ENCODE peak calls at places on chromosomes 13 and 19, in five cellular contexts. One of them, this sample, is unnamed.

GRCh38 chr19:12952488-12953455 is 4.3 kb downstream of the GADD45GIP1 start:
- DNase-seq in fibroblast of villous mesenchyme: peak; percentile 35
- DNase-seq in tibial nerve: no peak
- DNase-seq in colonic mucosa: no peak
- DNase-seq in astrocyte of the spinal cord: peak; percentile 88
- DNase-seq in this sample: peak; percentile 92

GRCh38 chr19:18831524-18832330 is at the start of gene UPF1:
- DNase-seq in fibroblast of villous mesenchyme: peak; percentile 92
- DNase-seq in tibial nerve: peak; percentile 76
- DNase-seq in colonic mucosa: peak; percentile 97
- DNase-seq in astrocyte of the spinal cord: peak; percentile 87
- DNase-seq in this sample: peak; percentile 93

GRCh38 chr19:20162821-20163220 is 4.2 kb upstream of the ZNF486 start:
- DNase-seq in fibroblast of villous mesenchyme: no peak
- DNase-seq in tibial nerve: no peak
- DNase-seq in colonic mucosa: no peak
- DNase-seq in astrocyte of the spinal cord: no peak
- DNase-seq in this sample: no peak

GRCh38 chr19:16447015-16447384 is 24.8 kb downstream of the EPS15L1 start:
- DNase-seq in fibroblast of villous mesenchyme: peak; percentile 98
- DNase-seq in tibial nerve: peak; percentile 85
- DNase-seq in colonic mucosa: peak; percentile 56
- DNase-seq in astrocyte of the spinal cord: peak; percentile 82
- DNase-seq in this sample: peak; percentile 86

GRCh38 chr19:43596842-43597461 is 557 bp downstream of the ZNF576 start:
- DNase-seq in fibroblast of villous mesenchyme: no peak
- DNase-seq in tibial nerve: no peak
- DNase-seq in colonic mucosa: no peak
- DNase-seq in astrocyte of the spinal cord: no peak
- DNase-seq in this sample: no peak

GRCh38 chr19:45404557-45405434 is at the start of gene PPP1R13L:
- DNase-seq in fibroblast of villous mesenchyme: peak; percentile 64
- DNase-seq in tibial nerve: no peak
- DNase-seq in colonic mucosa: peak; percentile 92
- DNase-seq in astrocyte of the spinal cord: peak; percentile 87
- DNase-seq in this sample: peak; percentile 80

GRCh38 chr19:40629346-40629745 is 28.2 kb downstream of the LTBP4 start:
- DNase-seq in fibroblast of villous mesenchyme: no peak
- DNase-seq in tibial nerve: no peak
- DNase-seq in colonic mucosa: no peak
- DNase-seq in astrocyte of the spinal cord: no peak
- DNase-seq in this sample: no peak

GRCh38 chr13:110368408-110368807 is 61.3 kb downstream of the COL4A2 start:
- DNase-seq in fibroblast of villous mesenchyme: peak; percentile 78
- DNase-seq in tibial nerve: no peak
- DNase-seq in colonic mucosa: no peak
- DNase-seq in astrocyte of the spinal cord: no peak
- DNase-seq in this sample: no peak

GRCh38 chr19:42466521-42467436 is 24.0 kb upstream of the CXCL17 start:
- DNase-seq in fibroblast of villous mesenchyme: peak; percentile 42
- DNase-seq in tibial nerve: no peak
- DNase-seq in colonic mucosa: no peak
- DNase-seq in astrocyte of the spinal cord: peak; percentile 13
- DNase-seq in this sample: peak; percentile 34

GRCh38 chr13:39612023-39612637 is 9.1 kb upstream of the LHFPL6 start:
- DNase-seq in fibroblast of villous mesenchyme: peak; percentile 84
- DNase-seq in tibial nerve: peak; percentile 99
- DNase-seq in colonic mucosa: peak; percentile 77
- DNase-seq in astrocyte of the spinal cord: peak; percentile 78
- DNase-seq in this sample: peak; percentile 86

GRCh38 chr13:114152831-114153371 is 20.5 kb upstream of the RASA3 start:
- DNase-seq in fibroblast of villous mesenchyme: no peak
- DNase-seq in tibial nerve: no peak
- DNase-seq in colonic mucosa: no peak
- DNase-seq in astrocyte of the spinal cord: no peak
- DNase-seq in this sample: no peak

GRCh38 chr13:74575729-74576125 is 441.5 kb upstream of the KLF12 start:
- DNase-seq in fibroblast of villous mesenchyme: peak; percentile 18
- DNase-seq in tibial nerve: peak; percentile 36
- DNase-seq in colonic mucosa: peak; percentile 34
- DNase-seq in astrocyte of the spinal cord: peak; percentile 70
- DNase-seq in this sample: peak; percentile 50

GRCh38 chr19:51065221-51065960 is 499 bp upstream of the KLK13 start:
- DNase-seq in fibroblast of villous mesenchyme: no peak
- DNase-seq in tibial nerve: no peak
- DNase-seq in colonic mucosa: no peak
- DNase-seq in astrocyte of the spinal cord: no peak
- DNase-seq in this sample: no peak

GRCh38 chr19:43692364-43692763 is 22.4 kb upstream of the PLAUR start:
- DNase-seq in fibroblast of villous mesenchyme: no peak
- DNase-seq in tibial nerve: no peak
- DNase-seq in colonic mucosa: no peak
- DNase-seq in astrocyte of the spinal cord: no peak
- DNase-seq in this sample: no peak

GRCh38 chr13:42612021-42612765 is 38.2 kb downstream of the TNFSF11 start:
- DNase-seq in fibroblast of villous mesenchyme: no peak
- DNase-seq in tibial nerve: no peak
- DNase-seq in colonic mucosa: no peak
- DNase-seq in astrocyte of the spinal cord: peak; percentile 54
- DNase-seq in this sample: peak; percentile 19

GRCh38 chr19:31289381-31289880 is 59.8 kb downstream of the TSHZ3 start:
- DNase-seq in fibroblast of villous mesenchyme: no peak
- DNase-seq in tibial nerve: no peak
- DNase-seq in colonic mucosa: no peak
- DNase-seq in astrocyte of the spinal cord: no peak
- DNase-seq in this sample: no peak

GRCh38 chr13:77415253-77416127 is 88.6 kb upstream of the MYCBP2 start:
- DNase-seq in fibroblast of villous mesenchyme: no peak
- DNase-seq in tibial nerve: no peak
- DNase-seq in colonic mucosa: no peak
- DNase-seq in astrocyte of the spinal cord: no peak
- DNase-seq in this sample: no peak

GRCh38 chr19:14528419-14529253 is 758 bp upstream of the TECR start:
- DNase-seq in fibroblast of villous mesenchyme: peak; percentile 42
- DNase-seq in tibial nerve: no peak
- DNase-seq in colonic mucosa: no peak
- DNase-seq in astrocyte of the spinal cord: no peak
- DNase-seq in this sample: no peak

GRCh38 chr19:47256688-47257410 is 524 bp downstream of the CCDC9 start:
- DNase-seq in fibroblast of villous mesenchyme: peak; percentile 100
- DNase-seq in tibial nerve: peak; percentile 100
- DNase-seq in colonic mucosa: peak; percentile 100
- DNase-seq in astrocyte of the spinal cord: peak; percentile 99
- DNase-seq in this sample: peak; percentile 100

GRCh38 chr19:45213031-45213430 is 32.2 kb downstream of the EXOC3L2 start:
- DNase-seq in fibroblast of villous mesenchyme: no peak
- DNase-seq in tibial nerve: no peak
- DNase-seq in colonic mucosa: no peak
- DNase-seq in astrocyte of the spinal cord: no peak
- DNase-seq in this sample: no peak

GRCh38 chr19:51357952-51358351 is 8.2 kb downstream of the ETFB start:
- DNase-seq in fibroblast of villous mesenchyme: no peak
- DNase-seq in tibial nerve: no peak
- DNase-seq in colonic mucosa: no peak
- DNase-seq in astrocyte of the spinal cord: no peak
- DNase-seq in this sample: no peak

GRCh38 chr13:20274466-20274865 is 42.3 kb upstream of the GJB6 start:
- DNase-seq in fibroblast of villous mesenchyme: no peak
- DNase-seq in tibial nerve: no peak
- DNase-seq in colonic mucosa: no peak
- DNase-seq in astrocyte of the spinal cord: no peak
- DNase-seq in this sample: no peak

GRCh38 chr13:71864981-71865857 is 1.8 kb downstream of the DACH1 start:
- DNase-seq in fibroblast of villous mesenchyme: peak; percentile 11
- DNase-seq in tibial nerve: no peak
- DNase-seq in colonic mucosa: peak; percentile 51
- DNase-seq in astrocyte of the spinal cord: peak; percentile 38
- DNase-seq in this sample: no peak

GRCh38 chr13:104597554-104598240 is 1531.5 kb upstream of the SLC10A2 start:
- DNase-seq in fibroblast of villous mesenchyme: no peak
- DNase-seq in tibial nerve: no peak
- DNase-seq in colonic mucosa: no peak
- DNase-seq in astrocyte of the spinal cord: no peak
- DNase-seq in this sample: no peak

GRCh38 chr13:62040806-62041205 is 625.2 kb upstream of the PCDH20 start:
- DNase-seq in fibroblast of villous mesenchyme: no peak
- DNase-seq in tibial nerve: no peak
- DNase-seq in colonic mucosa: no peak
- DNase-seq in astrocyte of the spinal cord: no peak
- DNase-seq in this sample: no peak

GRCh38 chr13:39273953-39274352 is 235.7 kb downstream of the NHLRC3 start:
- DNase-seq in fibroblast of villous mesenchyme: peak; percentile 11
- DNase-seq in tibial nerve: no peak
- DNase-seq in colonic mucosa: peak; percentile 27
- DNase-seq in astrocyte of the spinal cord: peak; percentile 13
- DNase-seq in this sample: peak; percentile 41

GRCh38 chr13:93060144-93060543 is 166.5 kb upstream of the GPC6 start:
- DNase-seq in fibroblast of villous mesenchyme: no peak
- DNase-seq in tibial nerve: no peak
- DNase-seq in colonic mucosa: no peak
- DNase-seq in astrocyte of the spinal cord: no peak
- DNase-seq in this sample: no peak

GRCh38 chr19:40242480-40242879 is 16.0 kb upstream of the CCNP start:
- DNase-seq in fibroblast of villous mesenchyme: no peak
- DNase-seq in tibial nerve: no peak
- DNase-seq in colonic mucosa: no peak
- DNase-seq in astrocyte of the spinal cord: no peak
- DNase-seq in this sample: no peak

GRCh38 chr13:100581504-100581903 is 7.1 kb downstream of the GGACT start:
- DNase-seq in fibroblast of villous mesenchyme: no peak
- DNase-seq in tibial nerve: no peak
- DNase-seq in colonic mucosa: no peak
- DNase-seq in astrocyte of the spinal cord: no peak
- DNase-seq in this sample: no peak

GRCh38 chr13:106919093-106919492 is 351.2 kb upstream of the ARGLU1 start:
- DNase-seq in fibroblast of villous mesenchyme: no peak
- DNase-seq in tibial nerve: no peak
- DNase-seq in colonic mucosa: no peak
- DNase-seq in astrocyte of the spinal cord: peak; percentile 22
- DNase-seq in this sample: peak; percentile 7

GRCh38 chr13:19171563-19171962 is 10.1 kb downstream of the TUBA3C start:
- DNase-seq in fibroblast of villous mesenchyme: no peak
- DNase-seq in tibial nerve: no peak
- DNase-seq in colonic mucosa: no peak
- DNase-seq in astrocyte of the spinal cord: no peak
- DNase-seq in this sample: no peak

GRCh38 chr13:26423634-26424033 is 133.8 kb upstream of the WASF3 start:
- DNase-seq in fibroblast of villous mesenchyme: peak; percentile 51
- DNase-seq in tibial nerve: no peak
- DNase-seq in colonic mucosa: no peak
- DNase-seq in astrocyte of the spinal cord: no peak
- DNase-seq in this sample: peak; percentile 18

GRCh38 chr19:34328982-34329381 is 36.0 kb upstream of the GPI start:
- DNase-seq in fibroblast of villous mesenchyme: no peak
- DNase-seq in tibial nerve: no peak
- DNase-seq in colonic mucosa: no peak
- DNase-seq in astrocyte of the spinal cord: no peak
- DNase-seq in this sample: no peak

GRCh38 chr13:41696163-41697003 is 239.0 kb downstream of the RGCC start:
- DNase-seq in fibroblast of villous mesenchyme: peak; percentile 85
- DNase-seq in tibial nerve: no peak
- DNase-seq in colonic mucosa: no peak
- DNase-seq in astrocyte of the spinal cord: peak; percentile 91
- DNase-seq in this sample: peak; percentile 89

DNA sequence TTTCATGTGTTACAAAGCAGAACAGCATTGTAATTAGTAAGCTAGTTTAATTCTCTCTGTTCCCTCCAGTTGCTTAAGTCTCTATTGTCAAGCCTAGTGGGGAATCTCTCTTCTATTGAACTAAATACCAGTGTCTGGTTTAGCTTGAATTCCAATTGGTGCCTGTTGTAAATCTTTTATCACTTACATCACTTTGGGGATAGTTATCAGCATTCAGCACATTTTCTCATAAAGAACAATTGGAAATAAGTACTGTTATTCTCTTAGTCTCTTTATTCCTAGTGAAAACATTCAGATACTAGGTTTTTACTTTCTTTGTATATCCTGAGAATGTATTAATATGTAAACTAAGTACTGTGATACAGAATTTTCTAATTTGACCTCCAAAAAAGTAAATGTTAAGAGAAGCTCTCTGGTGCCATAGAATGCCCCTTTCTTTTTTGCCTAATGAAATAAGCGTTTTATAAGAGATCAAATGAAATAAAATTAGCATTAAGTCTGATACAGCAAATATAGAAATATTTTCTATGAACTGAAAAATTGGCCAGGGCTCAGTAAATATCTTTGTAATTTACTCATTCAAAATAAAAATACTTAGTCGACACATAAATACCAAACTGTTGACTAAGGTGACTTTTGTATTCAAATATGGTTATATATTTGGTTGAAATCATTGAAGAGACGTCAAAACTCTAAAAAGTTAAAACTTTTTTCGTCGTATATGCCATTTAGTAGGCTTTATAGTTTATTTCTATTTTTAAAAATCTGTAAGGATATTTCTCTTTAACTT is 25.4 kb downstream of the IPO5 start:
- DNase-seq in fibroblast of villous mesenchyme: no peak
- DNase-seq in tibial nerve: no peak
- DNase-seq in colonic mucosa: no peak
- DNase-seq in astrocyte of the spinal cord: peak; percentile 31
- DNase-seq in this sample: peak; percentile 69
- H3K4me3 ChIP-seq in fibroblast of villous mesenchyme: peak overlapping the region; percentile 63
- H3K4me3 ChIP-seq in tibial nerve: no peak overlapping the region
- H3K4me3 ChIP-seq in colonic mucosa: no peak overlapping the region
- H3K4me3 ChIP-seq in astrocyte of the spinal cord: no peak overlapping the region
- H3K4me3 ChIP-seq in this sample: no peak overlapping the region

GRCh38 chr13:30792257-30793000 is 57.1 kb downstream of the ALOX5AP start:
- DNase-seq in fibroblast of villous mesenchyme: peak; percentile 92
- DNase-seq in tibial nerve: peak; percentile 49
- DNase-seq in colonic mucosa: peak; percentile 47
- DNase-seq in astrocyte of the spinal cord: peak; percentile 97
- DNase-seq in this sample: peak; percentile 92
- TF ChIP-seq CTCF in fibroblast of villous mesenchyme: peak; percentile 66
- TF ChIP-seq CTCF in tibial nerve: peak; percentile 16
- TF ChIP-seq CTCF in colonic mucosa: no peak
- TF ChIP-seq CTCF in astrocyte of the spinal cord: peak; percentile 67
- TF ChIP-seq CTCF in this sample: peak; percentile 76

DNA sequence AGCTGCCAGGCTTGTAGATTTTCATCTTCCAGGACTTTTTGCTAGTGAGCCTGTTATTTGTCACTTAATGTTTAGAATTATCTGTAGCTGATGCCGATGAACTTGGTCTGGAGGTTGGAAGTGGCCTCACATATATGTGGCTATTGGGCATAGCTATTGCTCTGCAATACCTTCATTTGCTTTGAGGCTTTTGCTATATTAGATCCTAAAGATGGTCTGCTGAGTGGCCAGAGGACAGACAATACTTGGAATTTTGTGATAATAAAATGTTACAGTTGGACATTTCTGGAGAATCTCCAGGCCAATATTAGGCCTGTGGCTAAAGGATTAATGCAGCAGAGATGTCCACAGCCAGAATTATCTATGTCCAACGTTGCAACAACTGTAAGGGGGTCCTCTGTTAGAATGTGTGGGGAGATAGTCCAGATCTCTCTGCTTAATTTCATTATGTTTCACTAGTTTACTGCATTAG is 222.3 kb downstream of the GPC5 start:
- DNase-seq in fibroblast of villous mesenchyme: no peak
- DNase-seq in tibial nerve: no peak
- DNase-seq in colonic mucosa: no peak
- DNase-seq in astrocyte of the spinal cord: no peak
- DNase-seq in this sample: no peak
- H3K4me3 ChIP-seq in fibroblast of villous mesenchyme: no peak overlapping the region
- H3K4me3 ChIP-seq in tibial nerve: no peak overlapping the region
- H3K4me3 ChIP-seq in colonic mucosa: no peak overlapping the region
- H3K4me3 ChIP-seq in astrocyte of the spinal cord: no peak overlapping the region
- H3K4me3 ChIP-seq in this sample: no peak overlapping the region

GRCh38 chr19:27955484-27955883 is 1257.5 kb downstream of the UQCRFS1 start:
- DNase-seq in fibroblast of villous mesenchyme: no peak
- DNase-seq in tibial nerve: no peak
- DNase-seq in colonic mucosa: no peak
- DNase-seq in astrocyte of the spinal cord: no peak
- DNase-seq in this sample: no peak
- TF ChIP-seq CTCF in fibroblast of villous mesenchyme: no peak
- TF ChIP-seq CTCF in tibial nerve: no peak
- TF ChIP-seq CTCF in colonic mucosa: no peak
- TF ChIP-seq CTCF in astrocyte of the spinal cord: no peak
- TF ChIP-seq CTCF in this sample: no peak

This sample was measured in cardiac fibroblast.